ENCODE peak calls at places on chromosomes 6 and 20, in six cellular contexts. One of them, this sample, is unnamed.

GRCh38 chr6:158642097-158642601 is 2.4 kb downstream of the DYNLT1 start:
- DNase-seq in AG08396: peak
- DNase-seq in iPS-NIHi11: no peak
- DNase-seq in stimulated activated CD4-positive, alpha-beta T cell treated with anti-CD3 and anti-CD28 coated beads, Interleukin-4, amount 100 ng/mL, for 1 hour: no peak
- DNase-seq in amniotic stem cell: peak
- DNase-seq in NCI-H1092 treated with DMSO at 0.1 percent for 48 hours: no peak
- DNase-seq in this sample: no peak

GRCh38 chr6:137033828-137034227 is 10.9 kb downstream of the IL20RA start:
- DNase-seq in AG08396: no peak
- DNase-seq in iPS-NIHi11: no peak
- DNase-seq in stimulated activated CD4-positive, alpha-beta T cell treated with anti-CD3 and anti-CD28 coated beads, Interleukin-4, amount 100 ng/mL, for 1 hour: peak
- DNase-seq in amniotic stem cell: no peak
- DNase-seq in NCI-H1092 treated with DMSO at 0.1 percent for 48 hours: no peak
- DNase-seq in this sample: no peak

GRCh38 chr6:17157617-17158016 is 55.8 kb downstream of the STMND1 start:
- DNase-seq in AG08396: no peak
- DNase-seq in iPS-NIHi11: no peak
- DNase-seq in stimulated activated CD4-positive, alpha-beta T cell treated with anti-CD3 and anti-CD28 coated beads, Interleukin-4, amount 100 ng/mL, for 1 hour: no peak
- DNase-seq in amniotic stem cell: no peak
- DNase-seq in NCI-H1092 treated with DMSO at 0.1 percent for 48 hours: no peak
- DNase-seq in this sample: no peak

GRCh38 chr6:75287424-75287823 is 2.8 kb upstream of the TMEM30A start:
- DNase-seq in AG08396: no peak
- DNase-seq in iPS-NIHi11: no peak
- DNase-seq in stimulated activated CD4-positive, alpha-beta T cell treated with anti-CD3 and anti-CD28 coated beads, Interleukin-4, amount 100 ng/mL, for 1 hour: no peak
- DNase-seq in amniotic stem cell: no peak
- DNase-seq in NCI-H1092 treated with DMSO at 0.1 percent for 48 hours: no peak
- DNase-seq in this sample: no peak

GRCh38 chr20:32476684-32477593 is 108.2 kb downstream of the NOL4L start:
- DNase-seq in AG08396: no peak
- DNase-seq in iPS-NIHi11: no peak
- DNase-seq in stimulated activated CD4-positive, alpha-beta T cell treated with anti-CD3 and anti-CD28 coated beads, Interleukin-4, amount 100 ng/mL, for 1 hour: no peak
- DNase-seq in amniotic stem cell: no peak
- DNase-seq in NCI-H1092 treated with DMSO at 0.1 percent for 48 hours: no peak
- DNase-seq in this sample: no peak

GRCh38 chr6:47648031-47648430 is 50.3 kb upstream of the ADGRF4 start:
- DNase-seq in AG08396: no peak
- DNase-seq in iPS-NIHi11: no peak
- DNase-seq in stimulated activated CD4-positive, alpha-beta T cell treated with anti-CD3 and anti-CD28 coated beads, Interleukin-4, amount 100 ng/mL, for 1 hour: no peak
- DNase-seq in amniotic stem cell: no peak
- DNase-seq in NCI-H1092 treated with DMSO at 0.1 percent for 48 hours: no peak
- DNase-seq in this sample: no peak

GRCh38 chr20:46406200-46406985 is at the start of gene ELMO2:
- DNase-seq in AG08396: peak
- DNase-seq in iPS-NIHi11: peak
- DNase-seq in stimulated activated CD4-positive, alpha-beta T cell treated with anti-CD3 and anti-CD28 coated beads, Interleukin-4, amount 100 ng/mL, for 1 hour: peak
- DNase-seq in amniotic stem cell: peak
- DNase-seq in NCI-H1092 treated with DMSO at 0.1 percent for 48 hours: peak
- DNase-seq in this sample: peak

GRCh38 chr6:82363368-82364086 is at the start of gene TPBG:
- DNase-seq in AG08396: peak
- DNase-seq in iPS-NIHi11: peak
- DNase-seq in stimulated activated CD4-positive, alpha-beta T cell treated with anti-CD3 and anti-CD28 coated beads, Interleukin-4, amount 100 ng/mL, for 1 hour: peak
- DNase-seq in amniotic stem cell: peak
- DNase-seq in NCI-H1092 treated with DMSO at 0.1 percent for 48 hours: peak
- DNase-seq in this sample: no peak

GRCh38 chr20:41587956-41588355 is 30.2 kb downstream of the CHD6 start:
- DNase-seq in AG08396: peak
- DNase-seq in iPS-NIHi11: no peak
- DNase-seq in stimulated activated CD4-positive, alpha-beta T cell treated with anti-CD3 and anti-CD28 coated beads, Interleukin-4, amount 100 ng/mL, for 1 hour: no peak
- DNase-seq in amniotic stem cell: no peak
- DNase-seq in NCI-H1092 treated with DMSO at 0.1 percent for 48 hours: no peak
- DNase-seq in this sample: no peak

GRCh38 chr6:15351631-15352030 is 105.8 kb downstream of the JARID2 start:
- DNase-seq in AG08396: peak
- DNase-seq in iPS-NIHi11: no peak
- DNase-seq in stimulated activated CD4-positive, alpha-beta T cell treated with anti-CD3 and anti-CD28 coated beads, Interleukin-4, amount 100 ng/mL, for 1 hour: no peak
- DNase-seq in amniotic stem cell: peak
- DNase-seq in NCI-H1092 treated with DMSO at 0.1 percent for 48 hours: no peak
- DNase-seq in this sample: peak

GRCh38 chr6:165245287-165245686 is 64.1 kb downstream of the C6orf118 start:
- DNase-seq in AG08396: no peak
- DNase-seq in iPS-NIHi11: no peak
- DNase-seq in stimulated activated CD4-positive, alpha-beta T cell treated with anti-CD3 and anti-CD28 coated beads, Interleukin-4, amount 100 ng/mL, for 1 hour: no peak
- DNase-seq in amniotic stem cell: no peak
- DNase-seq in NCI-H1092 treated with DMSO at 0.1 percent for 48 hours: peak
- DNase-seq in this sample: peak

GRCh38 chr6:53095270-53095669 is 30.1 kb downstream of the FBXO9 start:
- DNase-seq in AG08396: no peak
- DNase-seq in iPS-NIHi11: no peak
- DNase-seq in stimulated activated CD4-positive, alpha-beta T cell treated with anti-CD3 and anti-CD28 coated beads, Interleukin-4, amount 100 ng/mL, for 1 hour: no peak
- DNase-seq in amniotic stem cell: no peak
- DNase-seq in NCI-H1092 treated with DMSO at 0.1 percent for 48 hours: no peak
- DNase-seq in this sample: no peak

GRCh38 chr6:10425973-10426780 is 11.3 kb upstream of the TFAP2A start:
- DNase-seq in AG08396: peak
- DNase-seq in iPS-NIHi11: no peak
- DNase-seq in stimulated activated CD4-positive, alpha-beta T cell treated with anti-CD3 and anti-CD28 coated beads, Interleukin-4, amount 100 ng/mL, for 1 hour: no peak
- DNase-seq in amniotic stem cell: no peak
- DNase-seq in NCI-H1092 treated with DMSO at 0.1 percent for 48 hours: no peak
- DNase-seq in this sample: no peak

This sample was measured in LNCaP clone FGC.